ENCODE peak calls at places on chromosomes 3 and 15, in five cellular contexts. W is cardiac muscle cell, J is fibroblast of lung, H is PC-3, K is PC-9. C is an unnamed sample. For H3K36me3, the result is how much of the 10 kb centered on the place peaks cover.

GRCh38 chr3:140363801-140364200 is 314.1 kb upstream of the TRIM42 start:
- DNase-seq in H (no peak), K (peak), J (no peak), W (peak), C (peak)

GRCh38 chr3:99172736-99173657 is 271.5 kb upstream of the DCBLD2 start:
- DNase-seq in W (peak), H (peak), K (peak), J (peak), C (peak)

GRCh38 chr15:49688135-49688790 is 67.4 kb downstream of the DTWD1 start:
- DNase-seq in J (peak), W (no peak), K (no peak), H (no peak), C (no peak)

GRCh38 chr3:120460862-120461261 is 10.1 kb upstream of the FSTL1 start:
- DNase-seq in W (no peak), H (no peak), J (no peak), K (no peak), C (no peak)

GRCh38 chr3:67654832-67655152 is 380 bp upstream of the SUCLG2 start:
- DNase-seq in H (peak), K (no peak), W (no peak), J (no peak), C (no peak)

GRCh38 chr3:118818386-118818785 is 216.3 kb downstream of the IGSF11 start:
- DNase-seq in K (no peak), J (peak), W (no peak), H (peak), C (no peak)

GRCh38 chr15:27254016-27254415 is 283.0 kb downstream of the GABRG3 start:
- DNase-seq in W (no peak), H (no peak), K (no peak), J (no peak), C (no peak)

GRCh38 chr3:163877805-163878204 is 1200.5 kb downstream of the SI start:
- DNase-seq in W (no peak), K (no peak), J (no peak), H (no peak), C (no peak)

GRCh38 chr3:179438836-179439235 is 12.4 kb downstream of the GNB4 start:
- DNase-seq in J (no peak), H (no peak), W (no peak), K (no peak), C (no peak)

GRCh38 chr3:43181202-43181910 is 75.5 kb upstream of the POMGNT2 start:
- DNase-seq in J (no peak), K (peak), H (peak), W (no peak), C (no peak)

GRCh38 chr3:5122741-5123706 is 932 bp downstream of the ARL8B start:
- DNase-seq in H (peak), K (peak), J (peak), W (peak), C (peak)

GRCh38 chr15:26967719-26968269 is 3.2 kb upstream of the GABRG3 start:
- DNase-seq in J (peak), W (peak), H (no peak), K (no peak), C (no peak)

GRCh38 chr15:56919708-56920637 is 1.5 kb downstream of the TCF12 start:
- DNase-seq in K (peak), J (peak), W (no peak), H (peak), C (peak)

GRCh38 chr3:37622999-37623883 is 238.4 kb upstream of the CTDSPL start:
- DNase-seq in H (no peak), K (no peak), W (no peak), J (no peak), C (no peak)

GRCh38 chr3:170196833-170197232 is 15.3 kb upstream of the PHC3 start:
- DNase-seq in J (no peak), K (peak), H (peak), W (no peak), C (no peak)

GRCh38 chr3:64190517-64191515 is 34.5 kb downstream of the PRICKLE2 start:
- DNase-seq in W (no peak), K (no peak), J (peak), H (peak), C (no peak)

GRCh38 chr3:4720316-4721075 is 227.3 kb downstream of the ITPR1 start:
- DNase-seq in W (peak), H (peak), K (peak), J (peak), C (peak)

GRCh38 chr3:68751883-68752282 is 180.5 kb downstream of the TAFA4 start:
- DNase-seq in J (no peak), K (no peak), W (no peak), H (no peak), C (no peak)

GRCh38 chr3:39209329-39209970 is 17.1 kb upstream of the XIRP1 start:
- DNase-seq in K (no peak), H (no peak), J (no peak), W (no peak), C (no peak)

GRCh38 chr3:175386630-175387029 is 527.5 kb downstream of the NAALADL2 start:
- DNase-seq in W (no peak), K (peak), J (peak), H (peak), C (no peak)

GRCh38 chr3:178454714-178455113 is 81.5 kb upstream of the KCNMB2 start:
- DNase-seq in H (no peak), J (peak), W (no peak), K (no peak), C (no peak)

GRCh38 chr3:64163755-64164148 is 61.5 kb downstream of the PRICKLE2 start:
- DNase-seq in K (no peak), J (peak), H (peak), W (no peak), C (peak)

GRCh38 chr3:73623996-73624362 is 762 bp downstream of the PDZRN3 start:
- DNase-seq in K (no peak), W (peak), H (no peak), J (peak), C (peak)

GRCh38 chr15:69668049-69668705 is 215.6 kb downstream of the RPLP1 start:
- DNase-seq in K (no peak), J (no peak), H (no peak), W (no peak), C (no peak)

GRCh38 chr3:23455775-23456174 is 252.6 kb downstream of the UBE2E2 start:
- DNase-seq in J (peak), W (no peak), K (no peak), H (peak), C (no peak)

DNA sequence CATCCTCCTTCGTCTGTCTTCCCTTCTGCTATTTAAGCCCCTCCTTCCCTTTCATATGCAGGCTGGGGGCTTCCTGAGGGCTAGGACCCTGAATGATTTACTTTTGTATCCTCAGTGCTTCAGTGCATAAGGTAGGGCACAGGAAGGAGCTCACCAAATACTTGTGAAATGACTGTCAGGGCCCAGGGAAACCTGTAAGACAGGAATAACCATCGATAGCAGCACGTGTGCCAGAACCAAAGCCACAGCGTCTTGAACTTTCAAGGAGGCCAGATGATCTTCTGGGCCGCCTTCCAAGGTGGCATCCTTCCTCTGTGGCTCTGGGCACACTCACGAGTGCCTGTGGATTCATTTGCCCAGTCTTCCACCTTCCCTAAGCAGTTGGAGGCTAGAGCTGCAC is 3.9 kb downstream of the TMED3 start:
- DNase-seq in W (no peak), K (peak), H (peak), J (no peak), C (no peak)
- H3K36me3 ChIP-seq in W (under half), K (under half), H (half or more), J (under half), C (under half)

DNA sequence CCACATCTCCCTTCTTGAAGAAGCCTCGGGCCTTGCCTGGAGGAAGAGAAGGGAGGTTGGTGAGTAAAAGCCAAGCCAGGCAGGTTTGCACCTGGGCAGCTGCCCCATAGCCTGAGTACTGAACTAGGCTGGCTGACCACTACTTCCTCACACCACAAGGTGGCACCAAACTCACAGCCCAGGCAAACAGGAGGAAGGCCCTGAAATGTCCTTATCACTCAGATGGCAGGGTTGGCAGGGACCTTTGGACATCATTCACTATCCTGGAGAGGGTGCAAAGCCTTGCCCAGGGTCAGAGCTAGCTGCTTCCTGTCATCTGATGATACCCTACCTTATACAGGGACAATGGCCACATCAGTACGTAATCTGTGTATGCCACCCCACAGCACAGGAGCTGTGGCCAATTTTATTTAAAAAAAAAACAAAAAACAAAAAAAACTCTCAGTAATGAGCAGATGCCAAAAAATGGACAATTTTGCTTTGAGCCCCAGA is 2.2 kb upstream of the GRAMD2A start:
- DNase-seq in J (peak), W (peak), K (peak), H (peak), C (peak)
- H3K27ac ChIP-seq in J (no peak), W (peak), K (peak), H (no peak), C (no peak)

DNA sequence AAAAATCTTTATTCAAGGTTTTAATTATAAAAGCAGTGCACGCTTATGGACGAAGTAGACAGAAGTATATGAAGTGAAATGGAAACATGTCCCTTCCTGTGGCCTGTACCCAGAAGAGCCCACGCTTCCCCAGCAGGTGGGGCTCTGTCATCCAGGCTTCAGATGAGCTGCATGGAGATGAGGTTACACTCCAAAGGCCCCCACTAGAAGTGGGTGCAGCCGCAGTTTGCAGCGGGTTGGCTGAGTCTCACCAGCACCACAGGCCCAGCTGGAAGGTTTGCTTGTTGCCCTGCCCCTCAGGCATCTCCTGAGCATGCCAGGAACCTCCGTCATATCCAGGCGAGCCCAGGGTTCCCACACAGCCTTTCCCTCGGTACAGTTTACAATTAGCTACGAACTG is 33.1 kb downstream of the PRR20G start:
- DNase-seq in W (no peak), K (no peak), J (no peak), H (peak), C (peak)
- TF ChIP-seq CTCF in W (peak), K (peak), J (no peak), H (peak), C (peak)

DNA sequence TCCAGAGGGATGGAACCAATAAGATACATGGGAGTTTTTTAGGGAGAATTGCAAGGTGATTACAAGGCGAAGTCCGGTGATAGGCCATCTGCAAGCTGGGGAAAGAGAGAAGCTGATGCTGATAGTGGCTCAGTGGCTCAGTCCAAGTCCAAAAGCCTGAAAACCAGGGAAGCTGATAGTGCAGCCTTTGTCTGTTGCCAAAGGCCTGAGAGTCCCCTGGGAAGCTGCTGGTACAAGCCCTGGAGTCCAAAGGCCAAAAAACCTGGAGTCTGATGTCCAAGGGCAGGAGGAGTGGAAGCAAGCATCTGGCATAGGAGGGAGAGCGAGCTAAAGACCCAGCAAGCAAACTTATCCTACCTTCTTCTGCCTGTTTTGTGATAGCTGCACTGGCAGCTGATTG is 16.6 kb downstream of the TFG start:
- DNase-seq in J (no peak), W (no peak), K (no peak), H (no peak), C (no peak)
- H3K36me3 ChIP-seq in J (under half), W (half or more), K (half or more), H (half or more), C (half or more)

DNA sequence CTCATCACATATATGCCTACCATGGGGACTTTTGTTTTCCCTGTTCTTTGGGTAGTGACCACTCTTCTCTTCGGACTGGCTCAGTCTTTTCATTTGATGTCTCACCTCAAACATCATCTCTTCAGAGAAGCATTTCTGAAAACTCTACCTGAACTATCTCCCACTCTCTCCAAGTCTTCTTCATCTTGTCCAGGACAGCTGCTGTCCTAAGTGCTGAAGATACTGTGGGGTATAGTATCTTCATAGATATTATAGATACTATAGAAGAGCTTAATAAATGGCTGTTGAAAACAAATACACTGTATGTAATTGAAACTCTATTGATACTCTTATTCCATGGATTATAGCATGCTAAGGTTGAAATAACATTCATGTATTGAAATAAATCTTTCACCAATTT is 672.3 kb downstream of the CADM2 start:
- DNase-seq in W (no peak), J (no peak), K (no peak), H (peak), C (no peak)
- H3K27ac ChIP-seq in W (no peak), J (no peak), K (no peak), H (no peak), C (no peak)

DNA sequence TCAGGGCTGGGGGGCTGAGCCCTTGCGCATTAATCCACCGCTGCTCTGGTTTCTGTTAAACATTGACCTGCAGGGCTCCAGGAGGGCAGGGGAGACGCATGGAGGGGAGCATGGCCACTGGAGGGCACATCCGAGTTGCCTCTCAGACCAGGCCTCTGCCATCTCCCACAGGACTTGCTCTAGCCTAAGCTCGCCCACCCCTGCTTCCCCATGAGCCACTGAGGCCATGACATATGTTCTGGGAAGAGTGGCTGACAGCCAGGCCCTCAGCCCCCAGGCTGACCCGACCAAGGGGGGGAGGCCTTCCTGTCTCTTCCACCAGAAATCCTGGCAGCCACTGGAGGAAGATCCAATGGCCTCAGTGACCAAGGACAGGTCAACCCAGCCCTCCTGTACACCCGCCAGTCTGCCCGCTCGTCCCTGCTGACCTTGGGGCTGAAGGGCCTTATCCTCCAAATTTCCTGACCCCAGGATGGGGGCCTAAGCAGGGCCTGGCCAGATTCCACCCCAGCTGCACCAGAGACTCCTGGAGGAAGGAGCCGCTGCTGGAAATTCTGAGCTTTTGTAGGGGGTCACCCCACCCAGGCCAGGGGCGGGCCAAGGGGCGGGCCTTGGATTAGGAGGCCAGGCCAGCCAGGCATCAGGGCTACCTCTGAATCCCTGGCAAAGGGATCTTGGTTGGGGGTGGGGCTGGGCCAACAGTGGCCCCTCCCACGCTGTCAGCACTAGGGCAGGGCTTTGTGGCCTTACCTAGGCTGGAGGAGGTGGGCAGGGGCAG is at the start of gene HYAL1:
- DNase-seq in H (no peak), K (peak), W (peak), J (no peak), C (no peak)
- TF ChIP-seq CTCF in H (peak), K (no peak), W (peak), J (no peak), C (no peak)

GRCh38 chr3:46989146-46989810 is 9.8 kb downstream of the NBEAL2 start:
- DNase-seq in W (no peak), J (no peak), H (no peak), K (no peak), C (no peak)
- H3K36me3 ChIP-seq in W (under half), J (under half), H (under half), K (under half), C (under half)

C was measured in A673.